ENCODE peak calls at places on chromosomes 1 and 21, in four cellular contexts. Q is kidney epithelial cell, K is stomach, S is omental fat pad. F is an unnamed sample.

GRCh38 chr21:45308211-45309068 is 20.7 kb upstream of the POFUT2 start:
- DNase-seq in K (no peak), Q (no peak), S (no peak), F (no peak)

GRCh38 chr1:94526581-94526980 is 15.0 kb downstream of the F3 start:
- DNase-seq in Q (no peak), K (no peak), S (no peak), F (no peak)

GRCh38 chr1:154629160-154630073 is 21.4 kb upstream of the ADAR start:
- DNase-seq in S (no peak), K (no peak), Q (no peak), F (no peak)

GRCh38 chr1:201516511-201517127 is 9.7 kb upstream of the CSRP1 start:
- DNase-seq in K (no peak), S (no peak), Q (no peak), F (no peak)

GRCh38 chr21:34360488-34361241 is 3.1 kb upstream of the KCNE2 start:
- DNase-seq in Q (no peak), K (no peak), S (no peak), F (no peak)

GRCh38 chr21:29174607-29175013 is 44.2 kb downstream of the MAP3K7CL start:
- DNase-seq in Q (no peak), K (no peak), S (no peak), F (no peak)

GRCh38 chr1:172708452-172708851 is 49.5 kb downstream of the FASLG start:
- DNase-seq in S (no peak), Q (no peak), K (no peak), F (peak)

GRCh38 chr1:184223216-184223615 is 163.6 kb upstream of the C1orf21 start:
- DNase-seq in Q (no peak), S (no peak), K (no peak), F (no peak)

GRCh38 chr1:202888507-202889360 is at the start of gene RABIF:
- DNase-seq in S (peak), K (peak), Q (peak), F (peak)

GRCh38 chr1:169235568-169235967 is 129.1 kb downstream of the ATP1B1 start:
- DNase-seq in K (no peak), Q (no peak), S (no peak), F (no peak)

GRCh38 chr1:65001238-65001792 is 35.0 kb upstream of the JAK1 start:
- DNase-seq in K (peak), Q (no peak), S (peak), F (peak)

GRCh38 chr1:54875000-54875399 is 12.0 kb downstream of the DHCR24 start:
- DNase-seq in Q (no peak), K (no peak), S (no peak), F (no peak)

GRCh38 chr1:180181048-180181447 is 26.4 kb downstream of the QSOX1 start:
- DNase-seq in K (no peak), Q (no peak), S (no peak), F (peak)

GRCh38 chr1:222241410-222241809 is 306.5 kb downstream of the HHIPL2 start:
- DNase-seq in K (no peak), S (no peak), Q (no peak), F (no peak)

GRCh38 chr1:40389871-40390560 is 16.5 kb downstream of the SMAP2 start:
- DNase-seq in S (no peak), K (peak), Q (no peak), F (peak)

GRCh38 chr1:33617451-33617850 is 145.0 kb downstream of the ZSCAN20 start:
- DNase-seq in K (no peak), S (no peak), Q (no peak), F (no peak)

GRCh38 chr1:16146888-16147614 is 8.8 kb downstream of the EPHA2 start:
- DNase-seq in Q (no peak), S (no peak), K (no peak), F (no peak)

GRCh38 chr1:203146537-203146936 is 19.0 kb downstream of the ADORA1 start:
- DNase-seq in Q (no peak), K (no peak), S (no peak), F (no peak)

GRCh38 chr1:154840557-154841176 is 29.4 kb downstream of the KCNN3 start:
- DNase-seq in Q (no peak), K (no peak), S (no peak), F (no peak)

GRCh38 chr1:163914785-163915413 is 593.1 kb downstream of the NUF2 start:
- DNase-seq in S (no peak), K (no peak), Q (no peak), F (no peak)

GRCh38 chr1:20530261-20530660 is 22.1 kb upstream of the FAM43B start:
- DNase-seq in Q (no peak), K (no peak), S (no peak), F (no peak)

GRCh38 chr1:186102559-186103148 is 272.4 kb downstream of the TPR start:
- DNase-seq in S (no peak), K (no peak), Q (peak), F (no peak)

GRCh38 chr1:63732666-63733065 is 41.2 kb upstream of the ROR1 start:
- DNase-seq in K (no peak), S (no peak), Q (peak), F (no peak)

GRCh38 chr1:80675469-80675868 is 1125.3 kb upstream of the ADGRL2 start:
- DNase-seq in Q (no peak), S (no peak), K (no peak), F (no peak)

GRCh38 chr21:31894441-31894840 is 21.6 kb downstream of the HUNK start:
- DNase-seq in Q (no peak), K (no peak), S (no peak), F (no peak)

GRCh38 chr1:12279728-12280469 is 50.1 kb downstream of the VPS13D start:
- DNase-seq in S (no peak), K (no peak), Q (no peak), F (no peak)

GRCh38 chr1:43101061-43101460 is 71.0 kb downstream of the EBNA1BP2 start:
- DNase-seq in Q (no peak), K (no peak), S (no peak), F (no peak)

GRCh38 chr1:244280859-244281258 is 170.8 kb downstream of the ADSS2 start:
- DNase-seq in K (no peak), S (no peak), Q (no peak), F (no peak)

GRCh38 chr21:44356636-44357035 is 3.2 kb downstream of the TRPM2 start:
- DNase-seq in S (no peak), K (no peak), Q (no peak), F (peak)

GRCh38 chr1:23149110-23149509 is 19.5 kb downstream of the LUZP1 start:
- DNase-seq in S (no peak), K (no peak), Q (no peak), F (no peak)

GRCh38 chr1:106975944-106976343 is 80.5 kb upstream of the PRMT6 start:
- DNase-seq in S (no peak), K (no peak), Q (no peak), F (no peak)

GRCh38 chr1:230509281-230509977 is 83.3 kb upstream of the PGBD5 start:
- DNase-seq in K (no peak), S (no peak), Q (peak), F (peak)

GRCh38 chr1:212162635-212163034 is 122.6 kb upstream of the PPP2R5A start:
- DNase-seq in Q (no peak), S (no peak), K (peak), F (peak)

GRCh38 chr1:77504986-77505385 is 177.5 kb downstream of the ZZZ3 start:
- DNase-seq in Q (no peak), K (no peak), S (no peak), F (no peak)

GRCh38 chr1:228956864-228957263 is 221.6 kb downstream of the RHOU start:
- DNase-seq in Q (no peak), K (no peak), S (no peak), F (no peak)

GRCh38 chr1:9872430-9873165 is 37.5 kb downstream of the CTNNBIP1 start:
- DNase-seq in S (no peak), Q (no peak), K (no peak), F (no peak)

GRCh38 chr1:155834296-155834926 is 22.6 kb downstream of the GON4L start:
- DNase-seq in K (no peak), Q (peak), S (no peak), F (no peak)

GRCh38 chr1:230957580-230957989 is 21.1 kb downstream of the TTC13 start:
- DNase-seq in S (no peak), Q (no peak), K (no peak), F (no peak)

GRCh38 chr1:216422821-216423529 is at the start of gene USH2A:
- DNase-seq in Q (no peak), S (no peak), K (no peak), F (no peak)

GRCh38 chr1:73839922-73840321 is 358.1 kb downstream of the LRRIQ3 start:
- DNase-seq in Q (no peak), K (no peak), S (no peak), F (peak)
- TF ChIP-seq CTCF in Q (peak), K (no peak), S (no peak), F (no peak)

GRCh38 chr1:210372931-210373627 is 44.4 kb downstream of the HHAT start:
- DNase-seq in Q (no peak), K (no peak), S (no peak), F (no peak)

GRCh38 chr1:210372491-210372890 is 43.8 kb downstream of the HHAT start:
- DNase-seq in S (no peak), K (no peak), Q (no peak), F (no peak)

GRCh38 chr1:210373628-210373877 is 44.9 kb downstream of the HHAT start:
- DNase-seq in Q (no peak), S (no peak), K (no peak), F (no peak)

GRCh38 chr1:210373878-210374599 is 45.3 kb downstream of the HHAT start:
- DNase-seq in K (peak), Q (peak), S (no peak), F (peak)

DNA sequence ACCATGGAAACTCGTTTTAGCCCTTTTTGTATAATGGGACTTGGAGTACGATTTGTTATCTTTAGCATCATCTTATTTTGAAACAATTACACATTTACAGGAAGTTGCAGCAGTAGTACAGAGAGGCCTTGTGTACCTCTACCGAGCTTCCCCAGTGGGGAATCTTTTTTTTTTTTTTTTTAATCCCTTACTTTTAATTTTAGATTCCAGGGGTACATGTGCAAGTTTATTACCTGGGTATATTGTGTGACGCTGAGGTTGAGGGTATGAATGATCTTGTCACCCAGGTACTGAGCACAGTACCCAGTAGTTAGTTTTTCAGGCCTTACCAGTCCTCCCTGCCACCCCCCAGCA is 45.9 kb downstream of the HHAT start:
- DNase-seq in S (no peak), Q (no peak), K (no peak), F (no peak)
- TF ChIP-seq CTCF in S (no peak), Q (no peak), K (peak), F (no peak)

DNA sequence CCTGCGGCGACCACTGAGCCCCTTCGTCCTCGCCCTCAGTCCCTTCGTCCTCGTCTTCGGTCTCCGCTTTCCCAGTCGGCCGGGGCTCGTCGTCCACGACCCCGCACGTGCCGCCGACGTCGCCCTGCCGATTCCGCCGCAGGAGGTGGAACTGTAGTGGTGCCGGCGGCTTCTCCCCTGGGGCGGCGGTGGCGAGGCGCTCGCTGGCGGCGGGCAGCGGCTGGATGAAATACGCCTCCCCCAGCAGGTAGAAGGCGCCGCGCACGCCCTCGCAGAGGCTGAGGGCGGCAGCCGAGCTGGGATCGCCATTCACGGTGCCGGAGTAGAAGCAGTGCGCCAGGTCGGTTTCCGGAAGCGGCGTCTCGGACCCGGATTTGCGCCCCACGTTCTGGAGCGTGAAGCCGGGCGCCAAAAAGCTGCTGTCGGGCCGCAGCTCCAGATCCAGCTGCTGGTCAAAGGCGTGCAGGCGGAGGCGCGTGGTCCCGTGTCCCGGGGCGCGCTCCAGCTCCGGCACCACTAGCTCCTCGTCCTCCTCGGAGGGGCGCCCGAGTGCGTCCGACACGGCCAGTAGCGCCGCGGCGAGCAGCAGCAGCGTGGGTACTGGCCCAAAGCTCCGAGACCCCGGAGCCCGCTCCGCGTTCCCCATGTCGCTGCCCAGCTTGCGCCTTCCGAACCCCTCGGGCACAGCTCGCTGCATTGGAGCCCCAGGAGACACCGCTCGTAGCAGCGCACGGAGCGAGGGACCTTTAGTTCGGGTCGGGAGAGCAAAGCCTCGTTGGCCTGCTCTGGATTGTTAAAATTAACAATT is 747 bp downstream of the ADAMTS1 start:
- DNase-seq in Q (no peak), K (no peak), S (no peak), F (no peak)
- TF ChIP-seq CTCF in Q (peak), K (no peak), S (no peak), F (no peak)

GRCh38 chr1:1305300-1306069 is 2.2 kb downstream of the ACAP3 start:
- DNase-seq in Q (peak), S (peak), K (peak), F (peak)
- TF ChIP-seq CTCF in Q (peak), S (no peak), K (no peak), F (no peak)

GRCh38 chr1:89821322-89822108 is 683 bp downstream of the LRRC8D start:
- DNase-seq in Q (no peak), S (no peak), K (peak), F (peak)
- TF ChIP-seq CTCF in Q (no peak), S (no peak), K (no peak), F (no peak)

DNA sequence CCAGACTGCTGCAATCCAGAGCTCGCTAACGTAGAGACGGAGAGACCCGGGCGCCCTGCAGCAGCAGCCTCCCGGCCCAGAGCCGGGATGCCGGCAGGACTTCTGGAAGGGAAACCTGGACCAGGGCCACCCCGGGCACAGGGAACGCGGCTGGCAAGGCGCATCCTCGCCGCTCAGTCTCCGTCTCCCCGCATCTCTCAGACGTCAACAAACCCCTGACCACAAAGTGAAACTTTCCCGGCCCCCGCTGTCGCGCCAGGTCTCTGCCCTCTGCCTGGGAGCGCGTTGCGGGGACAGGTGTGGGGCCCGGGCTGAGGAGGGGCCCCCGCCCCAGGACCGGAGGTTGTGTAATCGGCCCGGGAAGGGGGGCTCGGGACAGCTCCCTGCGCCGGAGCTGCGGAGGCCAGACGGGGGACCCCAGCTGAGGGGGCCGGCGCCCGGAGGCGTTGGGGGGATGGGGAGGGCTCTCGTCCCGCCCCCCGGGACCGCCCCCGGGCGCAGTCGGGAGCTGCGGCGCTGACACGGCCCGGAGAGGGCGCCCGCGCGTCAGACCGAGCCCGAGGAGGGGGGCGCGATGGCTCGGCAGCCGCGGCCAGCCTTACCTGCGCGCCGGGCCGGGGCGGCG is 116.6 kb upstream of the HIVEP3 start:
- DNase-seq in K (peak), Q (peak), S (no peak), F (peak)
- TF ChIP-seq CTCF in K (no peak), Q (no peak), S (no peak), F (peak)

GRCh38 chr1:176694713-176695112 is 231.7 kb downstream of the PAPPA2 start:
- DNase-seq in S (no peak), K (no peak), Q (no peak), F (no peak)

GRCh38 chr1:176693697-176694329 is 230.8 kb downstream of the PAPPA2 start:
- DNase-seq in Q (no peak), S (no peak), K (no peak), F (no peak)

GRCh38 chr1:176692431-176692830 is 229.5 kb downstream of the PAPPA2 start:
- DNase-seq in S (no peak), K (no peak), Q (no peak), F (no peak)

GRCh38 chr1:176692988-176693696 is 230.2 kb downstream of the PAPPA2 start:
- DNase-seq in K (no peak), Q (no peak), S (no peak), F (no peak)

DNA sequence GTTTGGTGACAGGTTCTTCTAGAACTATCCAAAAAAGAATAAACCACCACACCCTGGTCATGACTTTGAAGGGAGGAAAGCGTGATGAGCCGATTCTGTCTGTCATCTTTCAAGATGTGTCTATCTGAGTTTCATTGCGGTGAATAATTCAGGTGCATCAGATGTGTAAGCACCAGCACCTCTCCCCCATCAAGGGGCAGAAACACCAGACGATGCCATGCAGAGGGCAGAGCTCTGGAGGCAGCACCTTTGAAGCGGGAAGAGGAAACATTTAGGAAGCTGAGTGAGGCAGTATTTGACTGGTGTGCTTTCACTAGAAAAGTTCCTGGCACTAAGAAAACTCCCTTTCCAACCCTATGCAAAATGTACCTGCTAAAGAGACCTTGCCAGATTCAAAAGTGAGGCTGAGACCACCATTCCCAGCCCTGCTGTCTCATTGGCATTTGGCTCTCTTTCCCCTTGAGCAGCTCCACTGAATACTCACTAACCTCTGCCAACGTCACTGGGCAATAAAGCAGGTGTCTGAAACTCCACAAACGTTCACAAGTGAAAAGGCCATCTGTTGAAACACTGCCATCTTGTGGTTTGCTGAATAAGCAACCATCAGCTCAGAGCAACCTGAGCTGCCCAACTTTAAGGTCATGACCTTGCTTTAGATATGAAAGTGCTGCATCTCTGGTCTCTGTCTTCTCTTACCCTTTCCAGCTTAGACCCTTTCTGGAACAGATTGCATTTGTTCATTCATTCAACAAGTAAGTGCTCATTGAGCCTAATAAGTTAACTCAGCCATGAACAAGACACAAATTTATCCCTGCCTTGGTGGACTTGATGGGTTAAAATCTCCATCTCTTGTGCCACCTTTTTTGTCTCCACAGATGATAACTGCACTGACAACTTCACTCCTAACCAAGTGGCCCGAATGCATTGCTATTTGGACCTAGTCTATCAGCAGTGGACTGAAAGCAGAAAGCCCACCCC is 228.6 kb downstream of the PAPPA2 start:
- DNase-seq in Q (peak), S (no peak), K (no peak), F (peak)
- TF ChIP-seq CTCF in Q (peak), S (no peak), K (peak), F (peak)